ENCODE peak calls at places on chromosomes 12 and 14, in four cellular contexts. Y is G401, R is progenitor cell of endocrine pancreas, V is left kidney. W is an unnamed sample.
A peak's percentile ranks its signal among the peaks of the same experiment; 100 is the strongest.

GRCh38 chr12:19978193-19978592 is 390.1 kb upstream of the PDE3A start:
- DNase-seq in Y (no peak), R (no peak), V (no peak), W (no peak)

GRCh38 chr12:116832353-116832752 is 48.9 kb downstream of the HRK start:
- DNase-seq in V (no peak), R (no peak), Y (no peak), W (no peak)

GRCh38 chr14:77598366-77599050 is 17.9 kb downstream of the SPTLC2 start:
- DNase-seq in R (no peak), Y (no peak), V (peak; percentile 72), W (no peak)

GRCh38 chr12:20234474-20234873 is 133.9 kb upstream of the PDE3A start:
- DNase-seq in R (no peak), V (no peak), Y (no peak), W (no peak)

GRCh38 chr14:104263671-104264358 is 125.4 kb downstream of the KIF26A start:
- DNase-seq in V (no peak), R (peak; percentile 11), Y (no peak), W (no peak)

GRCh38 chr14:51674294-51675002 is 22.7 kb downstream of the FRMD6 start:
- DNase-seq in R (no peak), Y (no peak), V (no peak), W (no peak)

GRCh38 chr12:64733857-64734256 is 25.3 kb downstream of the GNS start:
- DNase-seq in Y (no peak), R (no peak), V (peak; percentile 16), W (no peak)

GRCh38 chr12:130658106-130658505 is 58.0 kb downstream of the RIMBP2 start:
- DNase-seq in V (no peak), Y (no peak), R (no peak), W (no peak)

GRCh38 chr14:103139371-103140016 is 16.2 kb downstream of the TNFAIP2 start:
- DNase-seq in Y (no peak), V (peak; percentile 56), R (no peak), W (no peak)

GRCh38 chr12:99059824-99060526 is 414.9 kb downstream of the APAF1 start:
- DNase-seq in R (no peak), Y (no peak), V (peak; percentile 84), W (no peak)

GRCh38 chr12:52054231-52054837 is 3.1 kb downstream of the NR4A1 start:
- DNase-seq in V (no peak), Y (no peak), R (no peak), W (no peak)

GRCh38 chr12:56635539-56636117 is 5.5 kb upstream of the BAZ2A start:
- DNase-seq in Y (no peak), V (no peak), R (no peak), W (no peak)

GRCh38 chr12:45336762-45337596 is 121.1 kb downstream of the ANO6 start:
- DNase-seq in R (no peak), Y (no peak), V (no peak), W (no peak)

GRCh38 chr14:92660571-92660970 is 87.9 kb downstream of the LGMN start:
- DNase-seq in Y (no peak), V (no peak), R (no peak), W (no peak)

GRCh38 chr12:69688496-69689427 is 10.3 kb downstream of the BEST3 start:
- DNase-seq in Y (peak; percentile 99), R (no peak), V (peak; percentile 27), W (no peak)

GRCh38 chr12:126033746-126034145 is 968.5 kb downstream of the AACS start:
- DNase-seq in R (no peak), V (peak; percentile 27), Y (no peak), W (no peak)

GRCh38 chr14:29925106-29925722 is 2.4 kb downstream of the PRKD1 start:
- DNase-seq in Y (no peak), R (no peak), V (peak; percentile 9), W (no peak)

GRCh38 chr12:39611818-39612217 is 7.8 kb downstream of the ABCD2 start:
- DNase-seq in Y (no peak), R (no peak), V (no peak), W (no peak)

GRCh38 chr14:95150910-95151309 is 6.4 kb downstream of the DICER1 start:
- DNase-seq in V (no peak), Y (no peak), R (no peak), W (no peak)

GRCh38 chr14:100476012-100476822 is 111.0 kb downstream of the BEGAIN start:
- DNase-seq in R (no peak), V (no peak), Y (no peak), W (no peak)

GRCh38 chr12:88313554-88313953 is 171.4 kb downstream of the TMTC3 start:
- DNase-seq in Y (no peak), R (no peak), V (no peak), W (no peak)

GRCh38 chr12:17361224-17361623 is 728.8 kb downstream of the RERGL start:
- DNase-seq in V (no peak), R (no peak), Y (no peak), W (no peak)

GRCh38 chr14:75673345-75673744 is 12.3 kb downstream of the TTLL5 start:
- DNase-seq in Y (no peak), R (no peak), V (no peak), W (no peak)

GRCh38 chr12:104166465-104166864 is 28.5 kb upstream of the NFYB start:
- DNase-seq in V (no peak), R (no peak), Y (no peak), W (no peak)

W was measured in D721Med.